ENCODE peak calls at places on chromosomes 3 and 15, in five cellular contexts. P is K562, B is H1, K is GM12878, R is HepG2. Y is an unnamed sample.

GRCh38 chr3:47523310-47524073 is 10.0 kb upstream of the ELP6 start:
- DNase-seq in P (no peak), B (no peak), K (no peak), R (no peak), Y (no peak)

GRCh38 chr3:24521306-24522154 is 26.9 kb upstream of the THRB start:
- DNase-seq in P (peak; percentile 65), B (peak; percentile 65), K (no peak), R (peak; percentile 36), Y (no peak)

GRCh38 chr3:114057011-114057347 is 442 bp downstream of the QTRT2 start:
- DNase-seq in P (no peak), B (no peak), K (no peak), R (no peak), Y (no peak)

GRCh38 chr15:49605588-49605987 is 15.0 kb downstream of the FAM227B start:
- DNase-seq in P (no peak), B (no peak), K (no peak), R (no peak), Y (no peak)

GRCh38 chr15:85318048-85318731 is 62.2 kb upstream of the AKAP13 start:
- DNase-seq in P (no peak), B (peak; percentile 13), K (peak; percentile 83), R (no peak), Y (no peak)

GRCh38 chr3:115272036-115272824 is 125.1 kb upstream of the ZBTB20 start:
- DNase-seq in P (peak; percentile 6), B (no peak), K (no peak), R (no peak), Y (no peak)

GRCh38 chr3:196143708-196144382 is 62.0 kb upstream of the TFRC start:
- DNase-seq in P (peak; percentile 63), B (no peak), K (no peak), R (no peak), Y (no peak)

GRCh38 chr3:12098400-12098799 is 60.3 kb downstream of the TIMP4 start:
- DNase-seq in P (no peak), B (no peak), K (no peak), R (no peak), Y (no peak)

GRCh38 chr15:95162967-95163531 is 931.7 kb downstream of the MCTP2 start:
- DNase-seq in P (no peak), B (no peak), K (no peak), R (no peak), Y (no peak)

GRCh38 chr3:113531826-113532697 is at the start of gene SIDT1:
- DNase-seq in P (no peak), B (no peak), K (peak; percentile 71), R (no peak), Y (no peak)

GRCh38 chr3:107689355-107689754 is 166.6 kb downstream of the BBX start:
- DNase-seq in P (no peak), B (no peak), K (no peak), R (peak; percentile 73), Y (no peak)

GRCh38 chr3:107687182-107687581 is 164.4 kb downstream of the BBX start:
- DNase-seq in P (no peak), B (no peak), K (no peak), R (no peak), Y (no peak)

GRCh38 chr3:107683447-107683846 is 160.7 kb downstream of the BBX start:
- DNase-seq in P (no peak), B (no peak), K (no peak), R (no peak), Y (no peak)

GRCh38 chr3:107684431-107684925 is 161.7 kb downstream of the BBX start:
- DNase-seq in P (no peak), B (no peak), K (no peak), R (peak; percentile 93), Y (no peak)

GRCh38 chr3:107685383-107685782 is 162.6 kb downstream of the BBX start:
- DNase-seq in P (no peak), B (no peak), K (no peak), R (no peak), Y (no peak)
- TF ChIP-seq CTCF in P (no peak), B (no peak), K (no peak), R (no peak), Y (no peak)

GRCh38 chr15:23532019-23532418 is 33.5 kb upstream of the MKRN3 start:
- DNase-seq in P (no peak), B (no peak), K (no peak), R (no peak), Y (no peak)
- TF ChIP-seq GABPA in P (no peak), B (no peak), K (no peak), R (no peak), Y (no peak)

GRCh38 chr15:29873264-29873663 is 51.0 kb upstream of the TJP1 start:
- DNase-seq in P (no peak), B (no peak), K (no peak), R (no peak), Y (no peak)
- TF ChIP-seq CTCF in P (no peak), B (no peak), K (no peak), R (no peak), Y (no peak)

DNA sequence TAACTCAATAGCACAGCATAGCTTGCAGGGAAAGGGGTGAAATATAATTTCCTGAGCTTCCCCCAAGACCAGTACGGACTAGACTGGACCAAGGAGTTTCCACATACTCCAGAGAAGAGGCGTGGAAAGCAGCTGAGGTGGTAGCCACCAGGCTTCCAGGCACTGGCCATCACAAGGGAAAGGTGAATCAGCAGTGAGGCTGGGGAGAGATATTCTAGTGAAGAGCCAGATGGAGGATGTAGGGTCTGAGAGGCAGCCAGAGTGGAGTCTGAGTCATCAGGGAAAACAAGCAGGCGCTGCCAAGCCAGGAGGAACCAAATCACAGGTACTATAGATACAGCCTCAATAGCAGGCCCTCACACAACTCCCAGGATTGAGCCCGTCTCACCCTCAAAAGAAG is 9.6 kb upstream of the RASA2 start:
- DNase-seq in P (no peak), B (no peak), K (no peak), R (peak; percentile 20), Y (no peak)
- TF ChIP-seq GABPA in P (no peak), B (no peak), K (no peak), R (no peak), Y (no peak)

GRCh38 chr3:53845103-53845880 is 927 bp downstream of the CHDH start:
- DNase-seq in P (peak; percentile 27), B (peak; percentile 79), K (no peak), R (peak; percentile 47), Y (no peak)
- TF ChIP-seq CTCF in P (peak; percentile 12), B (peak; percentile 9), K (peak; percentile 30), R (peak; percentile 27), Y (no peak)

DNA sequence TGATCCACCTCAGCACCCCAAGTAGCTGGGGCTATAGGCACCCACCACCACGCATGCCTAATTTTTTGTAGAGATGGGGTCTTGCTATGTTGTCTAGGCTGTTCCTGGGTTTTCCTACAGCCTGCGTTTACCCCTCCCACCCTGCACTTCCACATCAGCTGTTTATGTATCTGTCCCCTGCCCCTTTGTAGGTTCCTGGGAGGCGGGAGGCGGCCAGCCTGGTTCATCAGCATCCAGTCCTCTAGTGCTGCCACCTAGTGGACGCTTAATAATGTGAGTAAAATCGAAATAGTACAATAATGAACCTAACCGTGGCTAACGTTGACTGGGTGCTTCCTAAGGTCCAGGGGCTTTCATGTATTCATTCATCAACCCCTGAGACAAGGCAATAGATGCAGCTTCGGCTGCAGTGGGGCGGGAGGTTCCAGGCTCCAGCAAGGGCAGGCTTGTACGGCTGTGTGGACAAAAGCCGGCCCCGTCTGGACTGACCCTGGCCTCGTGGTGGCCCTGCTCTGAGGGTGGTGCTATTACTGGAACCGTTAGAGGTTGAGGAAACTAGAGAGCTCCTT is 1.2 kb upstream of the LCTL start:
- DNase-seq in P (peak; percentile 83), B (peak; percentile 80), K (peak; percentile 17), R (peak; percentile 76), Y (peak; percentile 35)
- TF ChIP-seq GABPA in P (no peak), B (no peak), K (no peak), R (no peak), Y (no peak)

DNA sequence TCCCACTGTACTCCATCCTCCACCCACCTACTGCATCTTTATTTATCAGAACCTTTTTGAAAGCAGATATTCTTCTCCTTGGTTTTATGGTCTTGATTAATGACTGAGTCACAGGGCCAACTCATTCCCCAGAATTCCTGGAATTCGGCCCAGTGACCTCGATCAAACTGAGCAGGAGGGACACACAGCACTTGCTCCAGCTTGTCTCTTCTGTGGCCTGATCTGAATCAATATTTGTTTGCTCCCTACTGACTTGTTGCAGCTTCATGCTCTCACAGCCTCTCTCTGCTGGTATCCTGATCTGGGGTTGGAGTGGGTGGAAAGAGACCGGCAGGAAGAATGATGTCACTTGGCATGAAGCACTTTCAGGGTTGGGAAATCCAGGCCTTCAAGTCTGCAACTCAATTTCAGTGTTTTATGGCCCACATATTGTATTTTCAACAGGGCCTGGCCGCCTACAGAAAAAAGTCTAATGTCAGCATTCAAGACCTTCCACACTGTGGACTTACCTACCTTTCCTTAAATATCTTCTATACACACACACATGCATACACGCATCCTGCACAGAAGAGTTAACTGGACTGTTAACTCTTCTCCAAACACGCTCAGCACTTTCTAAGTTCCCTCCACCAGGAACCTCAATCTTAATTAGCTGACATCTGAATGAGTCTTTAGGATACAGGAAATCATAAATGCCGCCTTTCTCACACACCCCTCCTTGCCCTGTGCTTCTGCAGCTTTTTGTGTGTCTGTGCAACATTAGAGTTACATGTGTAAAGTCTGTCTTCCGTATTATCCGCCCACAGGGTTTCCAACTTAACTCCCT is 4.6 kb downstream of the ANXA2 start:
- DNase-seq in P (no peak), B (no peak), K (no peak), R (peak; percentile 99), Y (no peak)
- TF ChIP-seq CTCF in P (no peak), B (no peak), K (no peak), R (no peak), Y (no peak)

GRCh38 chr3:87001699-87002098 is 10.8 kb upstream of the VGLL3 start:
- DNase-seq in P (no peak), B (no peak), K (no peak), R (no peak), Y (no peak)
- TF ChIP-seq GABPA in P (no peak), B (no peak), K (no peak), R (no peak), Y (no peak)

DNA sequence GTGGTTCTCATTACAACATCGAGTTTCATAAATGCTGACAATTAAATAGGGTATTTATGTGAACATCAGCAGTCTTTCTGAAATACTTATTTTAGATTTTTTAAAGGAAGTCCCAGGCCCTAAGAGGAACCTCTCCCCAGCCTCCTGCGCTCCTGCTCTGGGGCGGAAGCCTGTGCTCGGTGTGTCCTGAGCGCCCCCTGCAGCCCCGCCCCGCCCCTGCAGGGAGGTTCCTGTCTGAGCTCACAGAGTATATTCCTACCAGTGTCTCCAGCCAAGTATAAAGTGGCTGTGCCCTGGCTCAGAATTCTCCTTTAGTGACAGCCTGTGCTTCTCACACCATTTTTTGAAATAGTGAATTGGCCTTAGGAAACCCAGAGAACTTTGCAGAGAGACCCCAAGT is 567.9 kb downstream of the GOLGA6L6 start:
- DNase-seq in P (peak; percentile 10), B (peak; percentile 38), K (no peak), R (no peak), Y (peak; percentile 66)
- TF ChIP-seq CTCF in P (no peak), B (no peak), K (no peak), R (peak; percentile 37), Y (no peak)